ENCODE peak calls at places on chromosomes 1 and 21, in seven cellular contexts. M is effector memory CD8-positive, alpha-beta T cell; R is type B pancreatic cell; J is NCI-H1694; W is posterior cingulate gyrus; D is NCI-H345; C is T-helper 9 cell. X is an unnamed sample.

GRCh38 chr1:156490401-156491032 is 10.1 kb downstream of the MEF2D start:
- DNase-seq in W (no peak), C (no peak), J (no peak), D (no peak), R (no peak), M (no peak), X (no peak)

GRCh38 chr1:147569587-147570241 is 28.4 kb downstream of the BCL9 start:
- DNase-seq in W (no peak), J (no peak), M (no peak), D (no peak), R (no peak), C (no peak), X (no peak)

GRCh38 chr1:61375082-61375880 is 292.9 kb downstream of the NFIA start:
- DNase-seq in J (no peak), W (no peak), C (no peak), D (no peak), R (no peak), M (no peak), X (no peak)

GRCh38 chr1:160169553-160170399 is 18.4 kb downstream of the ATP1A4 start:
- DNase-seq in C (no peak), M (no peak), W (no peak), D (peak), J (no peak), R (no peak), X (no peak)

GRCh38 chr21:26011292-26011940 is 159.2 kb downstream of the APP start:
- DNase-seq in M (no peak), J (no peak), R (no peak), D (no peak), W (no peak), C (no peak), X (no peak)

GRCh38 chr1:182205378-182206022 is 144.0 kb upstream of the ZNF648 start:
- DNase-seq in M (no peak), D (no peak), W (no peak), C (no peak), J (no peak), R (no peak), X (no peak)

GRCh38 chr1:8381618-8382017 is 63.7 kb downstream of the SLC45A1 start:
- DNase-seq in D (no peak), C (no peak), M (no peak), J (no peak), R (no peak), W (no peak), X (no peak)

GRCh38 chr21:35481005-35481404 is 431.9 kb upstream of the RUNX1 start:
- DNase-seq in J (no peak), M (no peak), C (no peak), W (no peak), D (no peak), R (no peak), X (no peak)

GRCh38 chr21:39660191-39660590 is 47.5 kb downstream of the B3GALT5 start:
- DNase-seq in R (no peak), C (no peak), J (peak), D (peak), M (no peak), W (no peak), X (peak)

GRCh38 chr1:95496792-95497191 is 262.8 kb downstream of the RWDD3 start:
- DNase-seq in D (no peak), W (no peak), M (no peak), C (no peak), R (no peak), J (no peak), X (no peak)

GRCh38 chr21:46109251-46110221 is 11.6 kb downstream of the COL6A2 start:
- DNase-seq in J (no peak), M (no peak), W (no peak), D (no peak), C (no peak), R (peak), X (no peak)

GRCh38 chr1:214021321-214021720 is 33.5 kb downstream of the PROX1 start:
- DNase-seq in J (no peak), M (no peak), R (no peak), D (no peak), C (no peak), W (no peak), X (no peak)

GRCh38 chr21:35469446-35469845 is 420.3 kb upstream of the RUNX1 start:
- DNase-seq in J (no peak), C (no peak), M (no peak), D (no peak), R (no peak), W (no peak), X (no peak)

GRCh38 chr1:156284762-156285161 is 637 bp downstream of the TMEM79 start:
- DNase-seq in D (no peak), C (no peak), J (no peak), W (no peak), R (no peak), M (no peak), X (no peak)

GRCh38 chr1:211722277-211723175 is 47.1 kb upstream of the NEK2 start:
- DNase-seq in R (no peak), C (no peak), W (no peak), M (no peak), J (no peak), D (no peak), X (no peak)

GRCh38 chr1:39142394-39143060 is 62.0 kb upstream of the MACF1 start:
- DNase-seq in C (no peak), W (no peak), M (no peak), R (no peak), D (peak), J (no peak), X (no peak)

GRCh38 chr1:179493323-179493722 is 82.4 kb downstream of the NPHS2 start:
- DNase-seq in C (no peak), R (no peak), J (no peak), D (no peak), W (no peak), M (no peak), X (no peak)

GRCh38 chr1:60581455-60582220 is 500.7 kb upstream of the NFIA start:
- DNase-seq in D (no peak), C (no peak), R (no peak), M (no peak), J (no peak), W (no peak), X (no peak)

GRCh38 chr1:171788696-171789095 is 7.2 kb downstream of the METTL13 start:
- DNase-seq in M (no peak), D (no peak), W (no peak), C (no peak), J (no peak), R (no peak), X (no peak)

GRCh38 chr1:52725903-52726264 is 369 bp upstream of the ZYG11B start:
- DNase-seq in R (no peak), W (no peak), M (no peak), C (no peak), J (no peak), D (no peak), X (no peak)

GRCh38 chr1:183807549-183808168 is 2.7 kb downstream of the RGL1 start:
- DNase-seq in C (no peak), W (no peak), J (no peak), R (no peak), M (no peak), D (no peak), X (no peak)

GRCh38 chr1:85801520-85801919 is 93.3 kb upstream of the ZNHIT6 start:
- DNase-seq in W (no peak), R (no peak), M (no peak), C (no peak), D (no peak), J (no peak), X (no peak)

GRCh38 chr1:38083541-38083940 is 36.9 kb upstream of the POU3F1 start:
- DNase-seq in M (no peak), R (no peak), J (peak), W (no peak), D (peak), C (no peak), X (peak)

GRCh38 chr1:53172751-53173498 is 23.7 kb upstream of the CPT2 start:
- DNase-seq in M (no peak), D (peak), J (peak), W (no peak), R (no peak), C (no peak), X (peak)

GRCh38 chr1:7117599-7118281 is 332.5 kb downstream of the CAMTA1 start:
- DNase-seq in W (no peak), J (no peak), R (no peak), C (no peak), D (no peak), M (no peak), X (peak)

GRCh38 chr1:156816561-156817328 is at the start of gene SH2D2A:
- DNase-seq in C (peak), R (no peak), D (no peak), M (peak), J (no peak), W (no peak), X (no peak)

GRCh38 chr1:91944087-91944486 is 5.1 kb upstream of the BRDT start:
- DNase-seq in J (no peak), D (no peak), M (no peak), C (no peak), W (no peak), R (peak), X (no peak)

GRCh38 chr1:66273674-66274073 is 260.3 kb upstream of the SGIP1 start:
- DNase-seq in W (no peak), M (no peak), J (no peak), C (no peak), R (no peak), D (no peak), X (no peak)

GRCh38 chr1:180586671-180587155 is 27.9 kb downstream of the OVAAL start:
- DNase-seq in M (no peak), W (no peak), C (no peak), J (no peak), D (peak), R (no peak), X (no peak)

GRCh38 chr1:185144233-185144632 is 12.5 kb downstream of the TRMT1L start:
- DNase-seq in W (no peak), M (no peak), J (no peak), D (no peak), C (no peak), R (no peak), X (no peak)

GRCh38 chr21:27564684-27565280 is 597.9 kb upstream of the ADAMTS5 start:
- DNase-seq in R (no peak), D (no peak), M (no peak), W (peak), J (peak), C (no peak), X (no peak)

GRCh38 chr1:117605164-117605810 is 561 bp upstream of the TENT5C start:
- DNase-seq in C (no peak), W (peak), J (no peak), R (no peak), M (no peak), D (no peak), X (no peak)

GRCh38 chr1:18739408-18739807 is 108.8 kb downstream of the PAX7 start:
- DNase-seq in M (no peak), C (no peak), D (no peak), R (no peak), W (no peak), J (no peak), X (no peak)

GRCh38 chr1:117128323-117129079 is 7.0 kb upstream of the TRIM45 start:
- DNase-seq in R (no peak), J (peak), C (no peak), W (no peak), M (no peak), D (peak), X (peak)

GRCh38 chr1:36160949-36161485 is 5.1 kb downstream of the MAP7D1 start:
- DNase-seq in D (no peak), W (no peak), R (no peak), M (peak), C (peak), J (no peak), X (no peak)

GRCh38 chr21:44700101-44701022 is 3.4 kb downstream of the KRTAP10-12 start:
- DNase-seq in C (no peak), D (no peak), J (no peak), R (no peak), M (no peak), W (no peak), X (no peak)

GRCh38 chr1:162902372-162902771 is 41.4 kb upstream of the CCDC190 start:
- DNase-seq in D (no peak), C (no peak), R (no peak), W (no peak), J (no peak), M (no peak), X (no peak)

GRCh38 chr1:179305450-179305849 is 11.9 kb downstream of the SOAT1 start:
- DNase-seq in M (no peak), J (no peak), R (no peak), C (no peak), W (no peak), D (no peak), X (no peak)

X was measured in DMS 273 treated with DMSO at 0.1 percent for 48 hours.